ENCODE peak calls at places on chromosome 15, in eight cellular contexts. N, F, K, R, E, Y, B and V are unnamed samples.

GRCh38 chr15:88636654-88637053 is 2.2 kb upstream of the ISG20 start:
- DNase-seq in N (no peak), F (no peak), K (no peak), R (no peak), E (no peak), Y (no peak), B (no peak), V (no peak)

GRCh38 chr15:90960316-90961091 is 5.8 kb downstream of the RCCD1 start:
- DNase-seq in N (no peak), F (no peak), K (no peak), R (no peak), E (no peak), Y (no peak), B (no peak), V (no peak)

GRCh38 chr15:101522621-101523559 is 33.4 kb upstream of the PCSK6 start:
- DNase-seq in N (no peak), F (no peak), K (no peak), R (no peak), E (no peak), Y (no peak), B (no peak), V (no peak)

GRCh38 chr15:68980786-68981185 is 33.7 kb upstream of the NOX5 start:
- DNase-seq in N (no peak), F (no peak), K (no peak), R (no peak), E (no peak), Y (peak; percentile 93), B (peak; percentile 24), V (no peak)

GRCh38 chr15:94584833-94585244 is 353.5 kb downstream of the MCTP2 start:
- DNase-seq in N (no peak), F (no peak), K (peak; percentile 98), R (no peak), E (no peak), Y (peak; percentile 5), B (no peak), V (no peak)

GRCh38 chr15:27358751-27359434 is 387.9 kb downstream of the GABRG3 start:
- DNase-seq in N (peak; percentile 49), F (no peak), K (no peak), R (peak; percentile 82), E (no peak), Y (peak; percentile 1), B (no peak), V (no peak)

GRCh38 chr15:66573719-66574641 is 8.2 kb upstream of the LCTL start:
- DNase-seq in N (no peak), F (no peak), K (no peak), R (no peak), E (peak; percentile 42), Y (no peak), B (peak; percentile 83), V (no peak)

GRCh38 chr15:85672338-85673097 is 122.2 kb downstream of the KLHL25 start:
- DNase-seq in N (no peak), F (no peak), K (no peak), R (no peak), E (no peak), Y (no peak), B (peak; percentile 55), V (no peak)

GRCh38 chr15:70799667-70800450 is 36.5 kb upstream of the UACA start:
- DNase-seq in N (no peak), F (no peak), K (peak; percentile 94), R (no peak), E (peak; percentile 93), Y (no peak), B (peak; percentile 97), V (no peak)

GRCh38 chr15:70956196-70956595 is 63.6 kb downstream of the LRRC49 start:
- DNase-seq in N (no peak), F (no peak), K (no peak), R (no peak), E (no peak), Y (peak; percentile 3), B (peak; percentile 67), V (no peak)

GRCh38 chr15:73650387-73651126 is 17.4 kb upstream of the NPTN start:
- DNase-seq in N (no peak), F (no peak), K (peak; percentile 39), R (no peak), E (no peak), Y (peak; percentile 33), B (peak; percentile 79), V (no peak)

GRCh38 chr15:88125578-88125977 is 131.0 kb downstream of the NTRK3 start:
- DNase-seq in N (no peak), F (no peak), K (no peak), R (no peak), E (no peak), Y (no peak), B (no peak), V (no peak)

GRCh38 chr15:70504305-70504951 is 258.9 kb downstream of the UACA start:
- DNase-seq in N (peak; percentile 30), F (no peak), K (no peak), R (no peak), E (no peak), Y (peak; percentile 74), B (peak; percentile 92), V (peak; percentile 53)

DNA sequence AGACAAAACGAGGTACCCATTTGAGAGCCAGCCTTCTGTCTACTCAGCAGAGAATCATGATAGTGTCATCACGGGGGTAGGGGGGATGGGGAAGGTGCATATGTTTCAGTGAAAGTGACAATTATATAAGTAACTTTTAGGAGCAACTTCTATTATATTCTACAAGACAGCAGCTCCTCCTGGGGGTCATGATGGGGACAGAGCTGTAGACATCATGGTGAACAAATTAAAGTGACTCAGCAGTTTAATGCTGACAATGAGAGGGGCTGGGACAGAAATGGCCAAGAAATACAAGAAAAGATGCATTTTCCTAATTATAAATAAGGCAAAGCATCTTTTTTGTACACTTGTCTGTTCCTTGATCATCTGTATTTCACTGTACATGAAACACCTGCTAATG is 11.8 kb downstream of the CAPN3 start:
- DNase-seq in N (no peak), F (no peak), K (no peak), R (no peak), E (no peak), Y (peak; percentile 37), B (peak; percentile 57), V (no peak)
- TF ChIP-seq CTCF in N (no peak), F (no peak), K (no peak), R (no peak), E (no peak), Y (no peak), B (peak; percentile 29), V (no peak)

GRCh38 chr15:74978503-74978902 is 16.9 kb upstream of the SCAMP5 start:
- DNase-seq in N (no peak), F (no peak), K (no peak), R (no peak), E (no peak), Y (no peak), B (peak; percentile 36), V (no peak)

GRCh38 chr15:74977599-74977998 is 17.8 kb upstream of the SCAMP5 start:
- DNase-seq in N (no peak), F (no peak), K (no peak), R (no peak), E (no peak), Y (no peak), B (peak; percentile 40), V (no peak)

GRCh38 chr15:74978077-74978476 is 17.3 kb upstream of the SCAMP5 start:
- DNase-seq in N (no peak), F (no peak), K (no peak), R (no peak), E (no peak), Y (no peak), B (no peak), V (no peak)

DNA sequence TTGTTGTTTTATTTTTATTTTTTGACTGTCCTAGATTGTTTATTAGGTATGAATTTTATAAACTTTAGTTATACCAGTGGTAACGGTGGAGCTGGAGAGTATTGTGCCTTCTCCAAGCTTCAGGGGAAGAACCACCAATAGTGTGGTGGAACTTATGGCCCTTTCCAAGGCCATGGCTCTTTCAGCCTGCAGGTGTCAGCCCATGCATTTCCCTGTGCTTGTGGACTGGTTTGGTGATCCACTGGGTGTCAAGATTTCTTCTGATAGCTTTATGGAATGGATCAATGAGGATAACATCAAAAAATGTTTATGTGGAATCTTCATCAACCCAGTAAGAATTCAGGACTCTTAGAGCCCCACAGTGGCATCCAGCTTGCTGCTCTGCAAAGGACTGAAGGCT is 19.2 kb upstream of the SCAMP5 start:
- DNase-seq in N (no peak), F (no peak), K (no peak), R (no peak), E (no peak), Y (no peak), B (no peak), V (no peak)
- TF ChIP-seq CTCF in N (no peak), F (no peak), K (no peak), R (no peak), E (no peak), Y (no peak), B (peak; percentile 3), V (no peak)

DNA sequence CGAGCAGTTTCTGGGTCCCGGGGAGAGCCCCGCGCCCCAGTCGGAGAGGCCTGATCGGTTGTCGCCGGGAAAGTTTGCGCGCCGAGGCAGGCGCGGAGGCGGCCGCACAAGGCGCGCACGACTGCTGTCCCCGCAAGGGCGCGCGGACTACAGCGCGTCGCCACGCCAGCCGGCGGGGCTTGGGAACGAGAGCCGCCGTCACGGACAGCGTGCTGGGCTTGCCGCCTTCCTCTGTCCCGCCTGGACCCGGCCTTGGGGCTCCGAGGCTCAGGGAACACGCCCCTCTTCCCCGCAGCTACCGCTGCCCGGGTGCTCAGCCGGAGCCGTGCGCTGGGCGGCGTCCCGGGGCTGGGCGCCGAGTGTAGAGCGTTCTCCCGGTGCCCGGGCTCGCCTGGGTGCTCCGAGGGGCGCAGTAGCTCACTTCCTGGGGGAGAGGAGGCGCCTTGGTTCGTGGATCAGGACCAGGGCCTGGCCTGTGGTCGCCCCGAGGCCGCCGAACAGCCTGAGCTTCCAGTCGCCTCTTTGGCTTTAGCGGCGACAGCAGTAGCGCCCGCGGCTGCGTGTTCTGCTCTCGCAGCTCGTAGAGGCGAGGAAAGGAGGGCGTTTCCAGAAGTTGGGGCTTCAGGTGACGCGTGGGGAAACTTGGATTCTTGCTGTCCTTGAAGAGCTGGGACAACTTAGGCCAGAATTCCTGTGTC is 226.6 kb upstream of the C2CD4B start:
- DNase-seq in N (peak; percentile 38), F (peak; percentile 55), K (peak; percentile 31), R (peak; percentile 52), E (no peak), Y (peak; percentile 55), B (peak; percentile 45), V (peak; percentile 20)
- TF ChIP-seq CTCF in N (peak; percentile 45), F (peak; percentile 46), K (no peak), R (no peak), E (peak; percentile 75), Y (peak; percentile 35), B (no peak), V (no peak)

DNA sequence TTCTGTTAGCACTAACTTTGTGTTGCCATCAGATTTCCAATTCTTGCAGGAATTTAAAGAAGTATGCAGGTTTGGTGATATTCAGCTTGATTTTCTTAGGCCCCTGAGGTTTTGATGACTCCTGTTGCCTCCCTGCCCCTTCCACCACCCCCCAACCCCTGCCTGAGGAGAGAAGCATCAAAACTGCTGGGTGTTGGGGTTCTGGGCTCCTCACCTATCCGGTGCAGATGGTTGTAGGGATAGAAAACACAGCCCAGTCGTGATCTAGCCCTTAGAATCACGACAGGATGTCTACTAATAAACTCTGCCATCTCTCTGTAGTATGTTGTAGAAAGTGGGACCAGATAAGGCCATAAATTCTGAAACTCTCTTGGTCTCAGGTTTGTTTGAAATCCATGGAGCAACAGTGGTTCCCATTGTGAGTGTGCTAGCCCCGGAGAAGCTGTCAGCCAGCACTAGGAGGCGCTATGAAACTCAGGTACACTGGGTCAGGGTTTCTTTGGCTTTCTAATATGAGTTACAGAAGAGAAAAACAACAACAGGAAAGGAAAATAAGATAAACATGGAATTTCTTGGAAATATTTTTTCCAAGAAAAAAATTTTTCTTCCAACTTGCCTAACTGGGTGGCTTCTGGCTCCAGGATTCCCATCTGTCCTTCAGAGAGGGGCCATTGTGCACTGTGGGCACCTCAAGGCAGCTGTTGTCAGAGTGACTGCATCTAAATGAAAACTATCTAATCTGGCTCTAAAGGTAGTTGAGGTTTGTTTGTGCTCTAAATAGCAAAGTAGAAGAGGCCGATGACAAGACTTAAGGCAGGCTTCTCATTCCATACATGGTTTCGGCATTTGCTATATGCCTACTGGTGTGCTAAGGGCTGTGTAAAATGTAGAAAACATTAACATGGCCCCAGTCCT is 8.7 kb downstream of the SRP14 start:
- DNase-seq in N (no peak), F (no peak), K (peak; percentile 25), R (peak; percentile 68), E (no peak), Y (peak; percentile 47), B (peak; percentile 35), V (no peak)
- TF ChIP-seq CTCF in N (peak; percentile 73), F (peak; percentile 39), K (peak; percentile 46), R (peak; percentile 49), E (peak; percentile 61), Y (peak; percentile 83), B (peak; percentile 66), V (peak; percentile 16)